ENCODE peak calls at places on chromosomes 12 and 14, in four cellular contexts. Y is HL-60, X is sigmoid colon, T is Panc1. J is an unnamed sample.

GRCh38 chr14:92039073-92039719 is 663 bp downstream of the TRIP11 start:
- DNase-seq in Y (peak), X (no peak), T (no peak), J (peak)

GRCh38 chr12:97745406-97746101 is 282.9 kb downstream of the RMST start:
- DNase-seq in Y (no peak), X (no peak), T (no peak), J (no peak)

GRCh38 chr14:52338282-52338681 is 24.2 kb downstream of the PTGER2 start:
- DNase-seq in Y (no peak), X (no peak), T (peak), J (no peak)

GRCh38 chr12:92735131-92735721 is 32.4 kb downstream of the PLEKHG7 start:
- DNase-seq in Y (peak), X (no peak), T (no peak), J (no peak)

GRCh38 chr12:106415134-106415533 is 57.6 kb downstream of the POLR3B start:
- DNase-seq in Y (no peak), X (no peak), T (no peak), J (no peak)

GRCh38 chr14:101810897-101811620 is 49.5 kb downstream of the PPP2R5C start:
- DNase-seq in Y (no peak), X (no peak), T (no peak), J (no peak)

GRCh38 chr14:68283378-68284123 is 464.0 kb downstream of the RAD51B start:
- DNase-seq in Y (no peak), X (no peak), T (no peak), J (peak)

GRCh38 chr12:42859612-42860011 is 270.1 kb upstream of the PRICKLE1 start:
- DNase-seq in Y (no peak), X (no peak), T (no peak), J (no peak)

GRCh38 chr12:26122681-26123481 is 2.0 kb downstream of the BHLHE41 start:
- DNase-seq in Y (no peak), X (peak), T (peak), J (peak)

GRCh38 chr12:9347328-9348127 is 139.3 kb upstream of the PZP start:
- DNase-seq in Y (no peak), X (no peak), T (no peak), J (no peak)

GRCh38 chr12:12899530-12900380 is 8.4 kb downstream of the GPRC5A start:
- DNase-seq in Y (no peak), X (peak), T (no peak), J (no peak)

GRCh38 chr14:103109789-103110415 is 13.4 kb upstream of the TNFAIP2 start:
- DNase-seq in Y (no peak), X (no peak), T (no peak), J (peak)
- H3K4me3 ChIP-seq in Y (no peak), X (no peak), T (peak), J (no peak)

DNA sequence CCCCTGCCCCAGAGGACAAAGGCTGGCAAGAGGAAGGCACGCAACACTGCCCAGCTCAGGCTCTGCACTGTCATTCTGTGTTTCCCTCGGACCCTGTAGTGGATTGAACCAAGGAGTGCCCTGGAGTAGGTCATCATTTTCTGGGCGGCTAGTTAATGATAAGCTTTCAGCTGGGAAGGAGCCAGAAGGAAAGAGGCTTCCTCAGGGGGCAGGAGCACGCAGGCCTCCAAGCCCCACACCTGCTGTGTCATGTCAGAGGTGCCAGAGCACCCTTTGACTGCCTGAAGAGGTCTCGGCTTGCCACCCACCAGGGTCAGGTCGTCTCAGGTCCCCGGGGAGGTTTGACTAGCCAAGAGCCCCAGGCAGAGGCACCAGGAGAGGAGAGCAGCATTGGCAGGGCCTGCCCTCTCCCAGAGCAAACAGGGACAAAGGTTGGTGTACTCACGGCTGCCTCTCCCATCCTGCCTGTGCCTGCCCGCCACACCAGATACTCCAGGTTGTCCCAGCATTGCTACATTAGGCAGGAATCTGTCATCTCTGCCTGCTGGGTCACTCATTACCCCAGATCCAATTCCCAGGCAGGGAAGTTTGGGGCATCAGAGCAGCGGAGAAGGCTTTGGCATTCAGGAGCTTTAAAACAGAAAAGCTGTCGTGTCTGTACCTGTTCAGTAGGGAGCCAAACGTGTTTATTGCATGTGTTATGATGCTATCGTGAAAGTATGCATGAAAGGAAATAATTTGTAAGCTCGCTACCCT is 33.5 kb upstream of the ATP2A2 start:
- DNase-seq in Y (no peak), X (no peak), T (no peak), J (no peak)
- TF ChIP-seq POLR2AphosphoS5 in Y (no peak), X (no peak), T (no peak), J (no peak)

GRCh38 chr14:38210168-38210567 is 2.5 kb downstream of the SSTR1 start:
- DNase-seq in Y (no peak), X (no peak), T (no peak), J (no peak)

GRCh38 chr14:38210587-38211257 is 3.0 kb downstream of the SSTR1 start:
- DNase-seq in Y (no peak), X (no peak), T (no peak), J (peak)

GRCh38 chr14:38208825-38209562 is 1.3 kb downstream of the SSTR1 start:
- DNase-seq in Y (no peak), X (no peak), T (no peak), J (no peak)

GRCh38 chr14:38207830-38208815 is at the start of gene SSTR1:
- DNase-seq in Y (no peak), X (no peak), T (no peak), J (peak)

GRCh38 chr14:38209572-38210159 is 2.0 kb downstream of the SSTR1 start:
- DNase-seq in Y (no peak), X (peak), T (no peak), J (peak)
- H3K4me3 ChIP-seq in Y (no peak), X (peak), T (no peak), J (peak)

GRCh38 chr14:32495435-32495734 is 166.3 kb downstream of the AKAP6 start:
- DNase-seq in Y (no peak), X (no peak), T (no peak), J (no peak)

GRCh38 chr14:32491413-32492016 is 162.4 kb downstream of the AKAP6 start:
- DNase-seq in Y (no peak), X (no peak), T (no peak), J (no peak)

GRCh38 chr14:32497233-32497632 is 168.1 kb downstream of the AKAP6 start:
- DNase-seq in Y (no peak), X (no peak), T (no peak), J (no peak)

GRCh38 chr14:32492482-32492881 is 163.4 kb downstream of the AKAP6 start:
- DNase-seq in Y (no peak), X (no peak), T (no peak), J (no peak)

GRCh38 chr14:32494566-32495434 is 165.7 kb downstream of the AKAP6 start:
- DNase-seq in Y (no peak), X (no peak), T (no peak), J (no peak)
- TF ChIP-seq POLR2AphosphoS5 in Y (no peak), X (no peak), T (no peak), J (no peak)

GRCh38 chr14:64717870-64718269 is 13.6 kb downstream of the PLEKHG3 start:
- DNase-seq in Y (no peak), X (peak), T (no peak), J (no peak)
- H3K4me3 ChIP-seq in Y (no peak), X (no peak), T (no peak), J (no peak)

DNA sequence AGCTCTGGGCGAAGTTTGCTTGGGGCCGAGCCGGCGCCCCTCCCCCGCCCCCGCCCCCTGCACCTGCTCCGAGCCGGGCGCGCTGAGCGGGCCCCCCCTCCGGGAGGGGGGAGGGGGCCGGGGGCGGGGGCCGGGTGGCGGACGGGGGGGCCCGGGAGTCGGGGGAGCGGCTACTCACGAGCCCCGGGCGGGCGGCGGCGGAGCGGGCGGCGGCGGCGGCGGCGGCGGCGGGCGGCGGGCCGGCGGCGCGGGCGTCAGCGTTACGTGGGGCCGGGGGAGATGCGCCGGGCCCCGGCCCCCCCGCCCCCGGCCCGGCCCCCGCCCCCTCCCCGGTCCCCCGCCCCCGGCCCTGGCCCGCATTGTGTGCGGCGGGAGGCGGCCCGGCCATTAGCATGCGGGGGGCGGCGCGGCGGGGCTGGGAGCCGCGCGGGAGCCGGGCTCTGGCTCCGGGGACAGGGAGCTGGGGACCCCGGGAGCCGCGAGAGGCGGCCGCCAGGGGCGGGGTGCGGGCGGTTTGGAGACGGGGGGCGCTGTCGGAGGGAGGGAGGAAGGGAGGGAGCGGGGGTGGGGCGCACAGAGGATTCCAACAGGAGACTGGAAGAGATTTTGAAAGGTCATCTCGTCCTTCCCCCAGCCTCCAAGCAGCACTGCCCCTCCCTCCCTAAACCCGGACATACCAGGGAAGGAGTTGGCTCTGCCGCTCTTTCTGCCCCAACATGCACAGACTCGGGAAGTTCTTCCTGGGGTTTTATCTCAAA is at the start of gene ZNF219:
- DNase-seq in Y (no peak), X (peak), T (no peak), J (peak)
- TF ChIP-seq POLR2AphosphoS5 in Y (no peak), X (peak), T (no peak), J (peak)

GRCh38 chr14:73238262-73238852 is 1.1 kb downstream of the PAPLN start:
- DNase-seq in Y (no peak), X (peak), T (no peak), J (no peak)
- H3K4me3 ChIP-seq in Y (peak), X (peak), T (peak), J (no peak)

J was measured in upper lobe of left lung.